ENCODE peak calls at places on chromosomes 5 and 9, in six cellular contexts. A, G, Z, M, S and U are unnamed samples.

GRCh38 chr9:105119166-105119565 is 125.3 kb upstream of the SLC44A1 start:
- DNase-seq in Z (no peak), M (no peak), A (no peak), G (no peak), S (no peak), U (no peak)

GRCh38 chr5:101288633-101289032 is 385.6 kb upstream of the ST8SIA4 start:
- DNase-seq in A (no peak), Z (no peak), S (no peak), M (no peak), G (no peak), U (no peak)

GRCh38 chr9:89605181-89606048 is 603 bp downstream of the GADD45G start:
- DNase-seq in A (peak), Z (peak), M (no peak), G (no peak), S (peak), U (peak)

GRCh38 chr5:159928122-159928960 is 12.1 kb downstream of the ADRA1B start:
- DNase-seq in M (no peak), S (no peak), Z (peak), G (no peak), A (peak), U (no peak)

GRCh38 chr9:130825051-130825651 is 9.9 kb upstream of the ABL1 start:
- DNase-seq in S (peak), A (no peak), G (no peak), M (no peak), Z (peak), U (peak)

GRCh38 chr9:7374966-7375650 is 424.5 kb downstream of the DMAC1 start:
- DNase-seq in M (no peak), S (no peak), Z (no peak), A (no peak), G (no peak), U (no peak)

GRCh38 chr9:64066736-64067368 is 1218.2 kb downstream of the FOXD4L5 start:
- DNase-seq in G (no peak), A (no peak), M (no peak), Z (no peak), S (no peak), U (no peak)

GRCh38 chr9:109482391-109482916 is 15.7 kb downstream of the PTPN3 start:
- DNase-seq in G (no peak), M (no peak), Z (no peak), A (no peak), S (no peak), U (no peak)

GRCh38 chr5:82165740-82166530 is 112.2 kb downstream of the RPS23 start:
- DNase-seq in G (peak), Z (peak), M (peak), A (peak), S (peak), U (peak)

GRCh38 chr9:134879664-134880483 is 736 bp upstream of the FCN2 start:
- DNase-seq in M (no peak), A (no peak), Z (no peak), S (no peak), G (no peak), U (no peak)

GRCh38 chr9:95778957-95779356 is 96.5 kb upstream of the ERCC6L2 start:
- DNase-seq in M (no peak), A (no peak), S (no peak), G (no peak), Z (peak), U (no peak)

GRCh38 chr5:177479774-177480173 is 6.3 kb upstream of the DBN1 start:
- DNase-seq in G (no peak), S (no peak), Z (peak), M (no peak), A (no peak), U (no peak)

GRCh38 chr5:83562817-83563557 is 91.4 kb downstream of the VCAN start:
- DNase-seq in G (peak), A (no peak), Z (peak), S (no peak), M (no peak), U (no peak)

GRCh38 chr5:139574641-139575312 is 13.6 kb downstream of the UBE2D2 start:
- DNase-seq in A (peak), S (peak), M (no peak), Z (peak), G (peak), U (peak)

GRCh38 chr5:16957305-16958165 is 21.4 kb upstream of the MYO10 start:
- DNase-seq in S (no peak), M (no peak), G (no peak), Z (peak), A (no peak), U (no peak)

GRCh38 chr9:75239176-75239575 is 150.9 kb downstream of the OSTF1 start:
- DNase-seq in A (peak), S (no peak), Z (peak), M (no peak), G (peak), U (no peak)

GRCh38 chr5:116453920-116454319 is 120.7 kb downstream of the SEMA6A start:
- DNase-seq in S (no peak), M (no peak), Z (no peak), A (no peak), G (peak), U (no peak)

GRCh38 chr5:139652788-139653241 is 4.7 kb downstream of the CXXC5 start:
- DNase-seq in S (no peak), A (no peak), G (no peak), M (no peak), Z (no peak), U (no peak)

GRCh38 chr9:13860926-13861325 is 453.0 kb downstream of the NFIB start:
- DNase-seq in Z (no peak), G (no peak), A (no peak), S (no peak), M (no peak), U (no peak)

GRCh38 chr9:13860019-13860418 is 453.9 kb downstream of the NFIB start:
- DNase-seq in M (no peak), S (no peak), G (no peak), Z (no peak), A (no peak), U (no peak)

GRCh38 chr9:13862562-13862961 is 451.4 kb downstream of the NFIB start:
- DNase-seq in G (no peak), A (no peak), M (no peak), S (no peak), Z (no peak), U (no peak)

GRCh38 chr9:13863112-13863511 is 450.8 kb downstream of the NFIB start:
- DNase-seq in A (no peak), Z (peak), S (no peak), G (no peak), M (no peak), U (no peak)

DNA sequence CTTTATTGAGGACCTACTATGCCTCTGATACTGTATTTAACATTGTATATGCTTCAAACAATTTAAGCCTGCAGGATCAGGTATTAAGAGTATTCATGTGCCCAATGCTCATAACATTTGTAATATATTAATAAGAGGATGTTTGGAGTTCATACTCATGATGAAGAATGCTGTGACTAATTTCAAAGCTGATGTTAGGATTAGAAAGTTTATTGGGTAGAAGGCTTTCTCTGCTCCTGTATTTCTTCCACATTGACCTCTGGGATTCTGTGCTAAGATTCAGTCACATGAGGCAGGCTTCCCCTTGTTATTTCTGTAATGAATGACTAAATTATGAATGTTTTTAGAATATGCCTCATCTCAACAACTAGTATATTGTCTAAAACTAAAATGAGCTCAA is 456.4 kb downstream of the NFIB start:
- DNase-seq in S (no peak), Z (peak), M (no peak), G (no peak), A (no peak), U (no peak)
- TF ChIP-seq BHLHE40 in S (no peak), Z (no peak), M (no peak), G (no peak), A (no peak), U (no peak)

GRCh38 chr5:170355601-170356098 is 33.5 kb downstream of the KCNMB1 start:
- DNase-seq in S (no peak), M (no peak), Z (no peak), A (no peak), G (no peak), U (no peak)
- TF ChIP-seq BHLHE40 in S (peak), M (no peak), Z (no peak), A (no peak), G (no peak), U (no peak)

DNA sequence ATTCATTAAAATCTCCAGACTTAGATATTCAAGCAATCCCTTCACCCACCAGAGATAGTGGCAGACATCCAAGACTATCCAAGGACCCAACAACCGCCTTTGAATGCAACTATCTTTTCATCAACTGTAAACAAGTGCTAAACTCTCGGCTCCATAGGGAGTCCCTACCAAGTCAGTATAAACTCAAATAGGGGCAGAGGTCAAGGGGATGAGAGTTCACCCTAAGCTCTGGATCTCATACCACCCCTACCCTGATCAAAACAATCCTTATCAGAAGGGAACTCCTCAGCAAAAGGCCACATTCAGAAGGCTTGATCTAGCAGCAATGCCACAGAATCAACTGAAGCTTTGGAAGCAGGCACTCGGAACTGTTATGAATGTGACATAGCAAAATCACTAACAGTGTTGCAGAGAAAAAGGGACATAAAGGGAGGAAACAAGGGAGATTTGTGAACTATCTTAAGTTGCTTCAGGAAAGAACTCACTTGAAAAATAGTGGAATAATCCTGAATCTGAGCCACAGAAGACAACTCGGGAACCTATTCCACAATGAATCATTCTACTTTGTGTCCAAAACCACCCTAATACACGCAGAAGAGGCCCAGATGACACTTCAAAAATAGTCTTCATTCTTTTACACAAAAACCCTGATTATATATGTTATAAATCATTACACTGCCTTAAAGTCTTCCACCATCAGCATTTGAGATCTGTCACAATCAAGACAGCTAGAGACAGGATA is 49.8 kb downstream of the NR6A1 start:
- DNase-seq in G (peak), A (peak), M (no peak), S (no peak), Z (peak), U (no peak)
- TF ChIP-seq BHLHE40 in G (no peak), A (no peak), M (no peak), S (no peak), Z (no peak), U (no peak)

DNA sequence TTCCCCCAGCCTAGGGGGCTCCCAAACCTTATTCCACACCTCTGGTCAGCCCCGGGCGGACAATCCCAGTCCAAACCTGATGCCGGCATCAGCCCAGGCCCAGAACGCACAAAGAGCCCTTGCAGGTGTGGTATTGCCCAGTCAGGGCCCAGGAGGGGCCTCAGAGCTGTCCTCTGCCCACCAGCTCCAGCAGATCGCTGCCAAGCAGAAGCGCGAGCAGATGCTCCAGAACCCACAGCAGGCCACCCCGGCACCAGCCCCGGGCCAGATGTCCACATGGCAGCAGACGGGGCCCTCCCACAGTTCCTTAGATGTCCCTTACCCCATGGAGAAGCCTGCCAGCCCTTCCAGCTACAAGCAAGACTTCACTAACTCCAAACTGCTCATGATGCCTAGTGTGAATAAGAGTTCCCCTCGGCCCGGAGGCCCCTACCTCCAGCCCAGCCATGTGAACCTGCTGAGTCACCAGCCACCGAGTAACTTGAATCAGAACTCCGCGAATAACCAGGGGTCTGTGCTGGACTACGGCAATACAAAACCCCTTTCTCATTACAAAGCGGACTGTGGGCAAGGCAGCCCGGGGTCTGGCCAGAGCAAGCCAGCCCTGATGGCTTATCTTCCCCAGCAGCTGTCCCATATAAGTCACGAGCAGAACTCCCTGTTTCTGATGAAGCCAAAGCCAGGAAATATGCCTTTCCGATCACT is 27.6 kb upstream of the LTC4S start:
- DNase-seq in M (no peak), G (no peak), A (no peak), S (peak), Z (peak), U (no peak)
- TF ChIP-seq BHLHE40 in M (no peak), G (no peak), A (no peak), S (peak), Z (no peak), U (no peak)

GRCh38 chr5:78837836-78838235 is 147.3 kb downstream of the ARSB start:
- DNase-seq in M (no peak), S (no peak), A (no peak), Z (peak), G (no peak), U (no peak)

GRCh38 chr5:78845487-78845886 is 139.6 kb downstream of the ARSB start:
- DNase-seq in G (no peak), Z (no peak), A (no peak), S (no peak), M (no peak), U (no peak)

GRCh38 chr5:78841767-78842166 is 143.3 kb downstream of the ARSB start:
- DNase-seq in A (no peak), G (no peak), M (no peak), S (no peak), Z (peak), U (no peak)

GRCh38 chr5:78838753-78839152 is 146.4 kb downstream of the ARSB start:
- DNase-seq in S (no peak), A (no peak), M (no peak), Z (no peak), G (no peak), U (no peak)

GRCh38 chr5:78843436-78843835 is 141.7 kb downstream of the ARSB start:
- DNase-seq in G (no peak), S (no peak), M (no peak), Z (no peak), A (no peak), U (no peak)
- TF ChIP-seq BHLHE40 in G (no peak), S (no peak), M (no peak), Z (no peak), A (no peak), U (no peak)

GRCh38 chr5:135220394-135221186 is 178.4 kb downstream of the MACROH2A1 start:
- DNase-seq in M (no peak), G (no peak), Z (no peak), A (no peak), S (no peak), U (no peak)
- TF ChIP-seq BHLHE40 in M (no peak), G (no peak), Z (no peak), A (no peak), S (no peak), U (no peak)